ENCODE peak calls at places on chromosomes 3 and 15, in ten cellular contexts. E, V, G, A, O, Z, Y, N, C and S are unnamed samples.

GRCh38 chr3:27565201-27565827 is 81.1 kb upstream of the SLC4A7 start:
- DNase-seq in O (no peak), E (no peak), N (no peak), G (no peak), Y (no peak), V (no peak), A (no peak), Z (no peak), C (no peak), S (no peak)

GRCh38 chr15:89630260-89630659 is 25.0 kb downstream of the KIF7 start:
- DNase-seq in V (no peak), O (no peak), A (peak; percentile 42), C (no peak), E (no peak), G (no peak), Y (no peak), N (no peak), Z (no peak), S (no peak)

GRCh38 chr3:194271459-194272035 is 79.6 kb downstream of the CPN2 start:
- DNase-seq in Y (peak; percentile 8), V (no peak), E (no peak), G (no peak), O (no peak), C (no peak), A (no peak), Z (no peak), N (no peak), S (no peak)

GRCh38 chr3:35200056-35200455 is 439.3 kb upstream of the ARPP21 start:
- DNase-seq in C (no peak), V (no peak), O (no peak), Y (no peak), A (no peak), Z (no peak), G (peak; percentile 74), N (no peak), E (no peak), S (no peak)

GRCh38 chr3:58322793-58323192 is 9.9 kb upstream of the PXK start:
- DNase-seq in A (no peak), V (no peak), Z (no peak), N (no peak), E (no peak), O (no peak), G (no peak), Y (no peak), C (no peak), S (no peak)

GRCh38 chr15:48712546-48712945 is 67.0 kb upstream of the FBN1 start:
- DNase-seq in C (no peak), N (no peak), Y (no peak), G (no peak), A (no peak), V (no peak), O (no peak), Z (no peak), E (no peak), S (no peak)

GRCh38 chr3:156483961-156484787 is 70.7 kb downstream of the SSR3 start:
- DNase-seq in V (peak; percentile 53), A (peak; percentile 59), C (no peak), E (no peak), Y (no peak), N (no peak), Z (peak; percentile 8), G (no peak), O (no peak), S (peak; percentile 22)

GRCh38 chr3:158167737-158168469 is 58.0 kb downstream of the RSRC1 start:
- DNase-seq in N (peak; percentile 70), E (no peak), Y (no peak), V (peak; percentile 17), C (no peak), A (peak; percentile 52), O (no peak), G (peak; percentile 96), Z (no peak), S (no peak)

GRCh38 chr3:135083756-135084155 is 288.7 kb downstream of the EPHB1 start:
- DNase-seq in G (no peak), Y (no peak), C (no peak), O (no peak), A (no peak), V (no peak), E (no peak), Z (no peak), N (no peak), S (no peak)

GRCh38 chr15:99181544-99181943 is 67.8 kb downstream of the TTC23 start:
- DNase-seq in G (no peak), A (no peak), C (peak; percentile 5), V (no peak), Y (no peak), E (no peak), O (no peak), N (no peak), Z (no peak), S (no peak)

GRCh38 chr15:76286231-76286879 is 24.9 kb downstream of the ETFA start:
- DNase-seq in A (no peak), V (peak; percentile 21), N (no peak), Y (no peak), C (no peak), O (no peak), Z (no peak), G (peak; percentile 22), E (no peak), S (no peak)

GRCh38 chr3:64291956-64292355 is 66.7 kb upstream of the PRICKLE2 start:
- DNase-seq in Y (no peak), O (no peak), E (no peak), A (no peak), C (no peak), Z (no peak), G (no peak), V (no peak), N (no peak), S (no peak)

GRCh38 chr3:140205598-140205997 is 270.6 kb downstream of the CLSTN2 start:
- DNase-seq in N (no peak), A (no peak), O (no peak), V (no peak), Z (no peak), C (no peak), G (no peak), E (no peak), Y (no peak), S (no peak)

GRCh38 chr15:82647045-82647834 is at the start of gene CPEB1:
- DNase-seq in G (no peak), E (peak; percentile 74), V (peak; percentile 51), Z (peak; percentile 27), N (peak; percentile 49), C (no peak), A (no peak), O (no peak), Y (peak; percentile 49), S (no peak)

GRCh38 chr3:56754753-56755365 is 46.9 kb downstream of the ARHGEF3 start:
- DNase-seq in N (no peak), V (peak; percentile 32), Y (no peak), C (no peak), A (no peak), Z (no peak), O (no peak), E (no peak), G (no peak), S (no peak)